ENCODE peak calls at places on chromosomes 16 and 17, in six cellular contexts. N, Y, B, D, Q and E are unnamed samples.
A peak's percentile ranks its signal among the peaks of the same experiment; 100 is the strongest.

GRCh38 chr17:49715221-49715620 is 7.5 kb upstream of the SLC35B1 start:
- DNase-seq in N (no peak), Y (no peak), B (no peak), D (no peak), Q (no peak), E (no peak)

GRCh38 chr16:79810449-79811189 is 210.1 kb upstream of the MAF start:
- DNase-seq in N (no peak), Y (no peak), B (no peak), D (no peak), Q (no peak), E (no peak)

GRCh38 chr16:84718-85452 is 6.9 kb downstream of the MPG start:
- DNase-seq in N (peak; percentile 91), Y (peak; percentile 70), B (no peak), D (no peak), Q (peak; percentile 81), E (no peak)

GRCh38 chr17:43908111-43908721 is 880 bp upstream of the MPP2 start:
- DNase-seq in N (peak; percentile 83), Y (peak; percentile 72), B (peak; percentile 62), D (peak; percentile 67), Q (peak; percentile 37), E (peak; percentile 68)

GRCh38 chr17:71224824-71225575 is 895.8 kb upstream of the SOX9 start:
- DNase-seq in N (peak; percentile 10), Y (no peak), B (no peak), D (no peak), Q (no peak), E (no peak)

GRCh38 chr16:24723663-24724062 is 5.8 kb upstream of the TNRC6A start:
- DNase-seq in N (no peak), Y (no peak), B (no peak), D (no peak), Q (no peak), E (no peak)

GRCh38 chr17:1035546-1036170 is 38.7 kb downstream of the TIMM22 start:
- DNase-seq in N (no peak), Y (no peak), B (no peak), D (no peak), Q (no peak), E (no peak)

GRCh38 chr16:5460701-5461100 is 363.1 kb upstream of the EEF2KMT start:
- DNase-seq in N (no peak), Y (no peak), B (no peak), D (no peak), Q (no peak), E (no peak)

GRCh38 chr17:37788531-37788930 is 43.7 kb upstream of the HNF1B start:
- DNase-seq in N (no peak), Y (no peak), B (no peak), D (no peak), Q (no peak), E (no peak)

GRCh38 chr16:88784074-88784855 is 755 bp downstream of the PIEZO1 start:
- DNase-seq in N (peak; percentile 85), Y (peak; percentile 84), B (no peak), D (peak; percentile 72), Q (peak; percentile 67), E (peak; percentile 84)

GRCh38 chr17:16962804-16963203 is 9.1 kb downstream of the TNFRSF13B start:
- DNase-seq in N (no peak), Y (no peak), B (peak; percentile 41), D (no peak), Q (no peak), E (no peak)

GRCh38 chr16:8374032-8374431 is 216.3 kb downstream of the TMEM114 start:
- DNase-seq in N (no peak), Y (no peak), B (no peak), D (no peak), Q (no peak), E (no peak)

GRCh38 chr16:87836844-87837581 is 32.3 kb downstream of the SLC7A5 start:
- DNase-seq in N (peak; percentile 25), Y (peak; percentile 36), B (no peak), D (peak; percentile 64), Q (no peak), E (peak; percentile 94)

GRCh38 chr16:84810518-84811273 is 9.1 kb upstream of the CRISPLD2 start:
- DNase-seq in N (peak; percentile 77), Y (no peak), B (no peak), D (no peak), Q (no peak), E (no peak)

GRCh38 chr17:28726396-28726911 is 421 bp upstream of the TLCD1 start:
- DNase-seq in N (peak; percentile 57), Y (no peak), B (peak; percentile 53), D (no peak), Q (peak; percentile 55), E (peak; percentile 79)

GRCh38 chr16:69107311-69107962 is 2.0 kb downstream of the HAS3 start:
- DNase-seq in N (peak; percentile 15), Y (peak; percentile 60), B (no peak), D (peak; percentile 51), Q (no peak), E (peak; percentile 44)

GRCh38 chr17:79850571-79851460 is 11.6 kb upstream of the CBX4 start:
- DNase-seq in N (peak; percentile 38), Y (no peak), B (peak; percentile 91), D (no peak), Q (no peak), E (no peak)

GRCh38 chr16:49663081-49664057 is 192.5 kb downstream of the ZNF423 start:
- DNase-seq in N (no peak), Y (peak; percentile 76), B (no peak), D (peak; percentile 50), Q (no peak), E (no peak)

GRCh38 chr17:48068491-48068961 is 20.4 kb downstream of the NFE2L1 start:
- DNase-seq in N (no peak), Y (no peak), B (no peak), D (no peak), Q (no peak), E (peak; percentile 23)

GRCh38 chr16:188674-189073 is 8.4 kb downstream of the HBQ1 start:
- DNase-seq in N (no peak), Y (no peak), B (no peak), D (no peak), Q (no peak), E (no peak)

GRCh38 chr16:78437352-78437968 is 338.0 kb downstream of the WWOX start:
- DNase-seq in N (peak; percentile 39), Y (no peak), B (no peak), D (no peak), Q (no peak), E (peak; percentile 26)

GRCh38 chr16:70472786-70473433 is 18.5 kb downstream of the FCSK start:
- DNase-seq in N (no peak), Y (no peak), B (no peak), D (no peak), Q (no peak), E (no peak)

GRCh38 chr17:30220414-30220813 is 15.1 kb downstream of the SLC6A4 start:
- DNase-seq in N (no peak), Y (no peak), B (no peak), D (no peak), Q (no peak), E (no peak)

GRCh38 chr16:85940214-85940613 is 41.3 kb downstream of the IRF8 start:
- DNase-seq in N (no peak), Y (no peak), B (no peak), D (no peak), Q (no peak), E (no peak)

GRCh38 chr17:55437165-55437605 is 15.6 kb upstream of the MMD start:
- DNase-seq in N (no peak), Y (no peak), B (no peak), D (no peak), Q (peak; percentile 71), E (peak; percentile 98)

GRCh38 chr16:67392301-67393059 is 818 bp downstream of the TPPP3 start:
- DNase-seq in N (no peak), Y (peak; percentile 33), B (no peak), D (no peak), Q (no peak), E (no peak)

GRCh38 chr16:1527836-1528811 is 5.3 kb upstream of the TMEM204 start:
- DNase-seq in N (no peak), Y (peak; percentile 73), B (no peak), D (peak; percentile 67), Q (no peak), E (no peak)
- H3K27ac ChIP-seq in N (no peak overlapping the region), Y (no peak overlapping the region), B (no peak overlapping the region), D (peak overlapping the region; percentile 2), Q (no peak overlapping the region), E (no peak overlapping the region)

DNA sequence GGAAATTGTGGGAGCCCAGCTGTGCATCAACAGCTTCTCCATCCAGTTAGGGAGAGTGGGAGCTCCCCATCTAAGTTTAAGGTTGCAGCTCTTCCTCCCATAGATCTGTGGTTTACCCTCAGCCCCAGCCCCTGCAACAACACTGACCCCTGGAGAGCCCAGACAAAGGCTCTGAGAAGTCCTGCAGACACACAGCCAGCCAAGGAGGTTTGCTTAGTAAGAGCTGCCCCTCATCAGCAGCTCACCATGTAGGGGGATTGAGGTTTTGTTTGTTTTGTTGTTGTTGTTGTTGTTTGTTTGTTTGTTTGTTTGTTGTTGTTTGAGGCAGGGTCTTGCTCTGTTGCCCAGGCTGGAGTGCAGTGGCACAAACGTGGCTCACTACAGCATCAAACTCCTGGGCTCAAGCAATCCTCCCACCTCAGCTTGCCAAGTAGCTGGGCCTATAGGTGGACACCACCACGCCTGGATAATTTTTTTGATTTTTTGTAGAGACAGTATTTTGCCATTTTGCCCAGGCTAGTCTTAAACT is 138.6 kb downstream of the CLEC16A start:
- DNase-seq in N (no peak), Y (no peak), B (no peak), D (no peak), Q (no peak), E (no peak)
- TF ChIP-seq CTCF in N (no peak), Y (no peak), B (no peak), D (no peak), Q (no peak), E (no peak)

GRCh38 chr17:3894188-3894587 is 1.3 kb upstream of the CAMKK1 start:
- DNase-seq in N (no peak), Y (no peak), B (no peak), D (no peak), Q (no peak), E (no peak)

GRCh38 chr17:3892095-3892998 is 506 bp downstream of the CAMKK1 start:
- DNase-seq in N (peak; percentile 58), Y (peak; percentile 85), B (no peak), D (peak; percentile 71), Q (peak; percentile 92), E (peak; percentile 64)

GRCh38 chr17:3893720-3894116 is 865 bp upstream of the CAMKK1 start:
- DNase-seq in N (no peak), Y (no peak), B (no peak), D (no peak), Q (no peak), E (no peak)

GRCh38 chr17:3891626-3892094 is 1.2 kb downstream of the CAMKK1 start:
- DNase-seq in N (no peak), Y (no peak), B (no peak), D (no peak), Q (no peak), E (no peak)

GRCh38 chr17:3893003-3893719 is at the start of gene CAMKK1:
- DNase-seq in N (peak; percentile 65), Y (peak; percentile 89), B (peak; percentile 45), D (peak; percentile 91), Q (peak; percentile 89), E (peak; percentile 92)
- H3K27ac ChIP-seq in N (no peak within 1 kb of the TSS), Y (peak within 1 kb of the TSS; percentile 71), B (peak within 1 kb of the TSS; percentile 87), D (peak within 1 kb of the TSS; percentile 82), Q (peak within 1 kb of the TSS; percentile 86), E (peak within 1 kb of the TSS; percentile 61)

GRCh38 chr17:14808425-14808824 is 456.7 kb downstream of the PMP22 start:
- DNase-seq in N (no peak), Y (no peak), B (no peak), D (no peak), Q (no peak), E (no peak)

GRCh38 chr17:14818469-14818868 is 446.7 kb downstream of the PMP22 start:
- DNase-seq in N (no peak), Y (no peak), B (no peak), D (no peak), Q (no peak), E (no peak)

GRCh38 chr17:14815079-14815478 is 450.0 kb downstream of the PMP22 start:
- DNase-seq in N (peak; percentile 23), Y (no peak), B (no peak), D (no peak), Q (no peak), E (no peak)

GRCh38 chr17:14813649-14814048 is 451.5 kb downstream of the PMP22 start:
- DNase-seq in N (no peak), Y (no peak), B (no peak), D (peak; percentile 13), Q (no peak), E (no peak)
- TF ChIP-seq CTCF in N (no peak), Y (no peak), B (peak; percentile 34), D (peak; percentile 46), Q (no peak), E (no peak)